ENCODE peak calls at places on chromosomes 4 and X, in ten cellular contexts. D is WTC11; V is H4; W is stimulated activated CD4-positive, alpha-beta T cell treated with anti-CD3 and anti-CD28 coated beads, Interleukin-2, amount 100 ng/mL, for 24 hours; E is activated naive CD4-positive, alpha-beta T cell treated with anti-CD3 and anti-CD28 coated beads, Interleukin-2, amount 10 ng/mL, durations not matched to agents 7 days and 5 days; I is astrocyte of the cerebellum; Y is adrenal gland; J is lower lobe of right lung; U is CD8-positive, alpha-beta T cell; M is AG10803. X is an unnamed sample.

GRCh38 chrX:107979534-107979933 is 2.6 kb downstream of the TEX13B start:
- DNase-seq in Y (no peak), M (no peak), W (no peak), D (no peak), V (no peak), E (no peak), I (no peak), U (no peak), J (no peak), X (no peak)

GRCh38 chrX:69539437-69539836 is 35.3 kb downstream of the NALF2 start:
- DNase-seq in U (no peak), Y (no peak), M (no peak), V (no peak), I (no peak), D (no peak), J (no peak), E (peak), W (no peak), X (no peak)

GRCh38 chrX:138858438-138858837 is 146.9 kb upstream of the FGF13 start:
- DNase-seq in I (peak), D (no peak), Y (no peak), W (no peak), J (no peak), E (no peak), U (no peak), V (peak), M (peak), X (peak)

GRCh38 chr4:25236971-25237370 is 3.1 kb downstream of the PI4K2B start:
- DNase-seq in J (no peak), V (no peak), I (no peak), U (no peak), W (no peak), M (no peak), E (no peak), D (no peak), Y (no peak), X (no peak)

GRCh38 chrX:37825225-37825842 is 22.0 kb downstream of the DYNLT3 start:
- DNase-seq in E (peak), Y (peak), I (no peak), V (peak), D (peak), M (peak), W (peak), U (peak), J (peak), X (no peak)

GRCh38 chr4:1608821-1609500 is 75.2 kb downstream of the FAM53A start:
- DNase-seq in M (no peak), V (no peak), W (no peak), E (no peak), I (no peak), Y (no peak), J (peak), U (no peak), D (no peak), X (no peak)

GRCh38 chr4:130653842-130654241 is 1557.9 kb downstream of the C4orf33 start:
- DNase-seq in E (no peak), M (no peak), Y (no peak), U (no peak), J (no peak), V (no peak), D (no peak), I (no peak), W (no peak), X (no peak)

GRCh38 chr4:86891785-86892638 is at the start of gene C4orf36:
- DNase-seq in Y (peak), W (peak), E (peak), V (peak), J (peak), I (no peak), D (peak), U (no peak), M (peak), X (peak)

GRCh38 chr4:3286335-3287175 is 6.3 kb upstream of the RGS12 start:
- DNase-seq in I (peak), Y (peak), V (no peak), D (peak), M (no peak), W (no peak), E (no peak), U (no peak), J (no peak), X (no peak)

GRCh38 chrX:54495814-54496516 is at the start of gene FGD1:
- DNase-seq in M (peak), Y (peak), I (no peak), E (peak), V (peak), J (peak), W (peak), U (no peak), D (peak), X (peak)

GRCh38 chrX:120604359-120604782 is 470 bp downstream of the MCTS1 start:
- DNase-seq in E (peak), J (no peak), U (peak), D (no peak), Y (peak), M (peak), V (peak), I (no peak), W (peak), X (peak)

GRCh38 chr4:120873554-120873953 is 49.0 kb downstream of the PRDM5 start:
- DNase-seq in V (no peak), I (no peak), M (no peak), D (no peak), W (no peak), J (no peak), U (no peak), E (no peak), Y (no peak), X (no peak)

GRCh38 chr4:130074096-130074495 is 978.1 kb downstream of the C4orf33 start:
- DNase-seq in M (no peak), W (no peak), J (no peak), D (peak), U (no peak), E (no peak), Y (no peak), I (no peak), V (no peak), X (no peak)

GRCh38 chr4:4782969-4783368 is 76.5 kb upstream of the MSX1 start:
- DNase-seq in I (no peak), V (no peak), M (peak), J (no peak), W (no peak), U (no peak), Y (no peak), E (no peak), D (no peak), X (no peak)

GRCh38 chrX:50067435-50068292 is 133.1 kb downstream of the AKAP4 start:
- DNase-seq in M (no peak), V (no peak), E (no peak), U (no peak), Y (peak), D (peak), I (peak), J (peak), W (no peak), X (no peak)

GRCh38 chr4:165096776-165097175 is 15.9 kb downstream of the TMEM192 start:
- DNase-seq in J (no peak), Y (no peak), V (peak), M (peak), I (no peak), U (no peak), D (no peak), E (no peak), W (no peak), X (no peak)

GRCh38 chr4:113457886-113458285 is 303.7 kb downstream of the CAMK2D start:
- DNase-seq in J (no peak), W (no peak), E (no peak), D (no peak), Y (no peak), I (no peak), U (no peak), M (no peak), V (no peak), X (no peak)

GRCh38 chrX:21131346-21131745 is 242.9 kb upstream of the CNKSR2 start:
- DNase-seq in Y (no peak), U (no peak), I (no peak), W (no peak), E (no peak), V (no peak), D (no peak), M (no peak), J (no peak), X (no peak)

GRCh38 chr4:4590496-4590895 is 48.6 kb upstream of the STX18 start:
- DNase-seq in W (no peak), M (peak), Y (no peak), I (no peak), D (no peak), V (no peak), U (no peak), E (no peak), J (no peak), X (no peak)

GRCh38 chr4:87734084-87734483 is 65.3 kb upstream of the IBSP start:
- DNase-seq in Y (no peak), W (no peak), E (no peak), U (no peak), J (no peak), V (no peak), M (no peak), D (no peak), I (no peak), X (no peak)

GRCh38 chr4:1208970-1209704 is 36.8 kb upstream of the SPON2 start:
- DNase-seq in U (no peak), M (no peak), J (peak), Y (peak), E (no peak), V (no peak), I (no peak), W (no peak), D (no peak), X (no peak)

GRCh38 chr4:11418610-11419009 is 10.1 kb downstream of the HS3ST1 start:
- DNase-seq in M (no peak), U (no peak), J (no peak), E (no peak), W (no peak), Y (no peak), D (no peak), V (peak), I (no peak), X (no peak)

GRCh38 chr4:138189212-138189611 is 52.9 kb downstream of the SLC7A11 start:
- DNase-seq in D (no peak), I (no peak), U (no peak), M (no peak), Y (no peak), V (no peak), W (no peak), J (no peak), E (no peak), X (no peak)

GRCh38 chr4:145511913-145512522 is 30.4 kb downstream of the SMAD1 start:
- DNase-seq in I (peak), V (peak), M (peak), U (no peak), W (no peak), E (no peak), J (no peak), D (no peak), Y (no peak), X (no peak)

GRCh38 chrX:108264376-108264775 is 172.8 kb downstream of the ATG4A start:
- DNase-seq in V (no peak), M (no peak), I (no peak), D (no peak), W (no peak), E (no peak), U (no peak), Y (no peak), J (no peak), X (no peak)

X was measured in PC-9.